ENCODE peak calls at places on chromosome 22, in six cellular contexts. J is bronchial epithelial cell, B is SK-N-SH, W is HFFc6, P is heart right ventricle, F is body of pancreas. M is an unnamed sample.

GRCh38 chr22:33474587-33474986 is 416.4 kb upstream of the SYN3 start:
- DNase-seq in J (no peak), B (no peak), W (no peak), P (no peak), F (no peak), M (no peak)

GRCh38 chr22:42743501-42743991 is 22.9 kb upstream of the A4GALT start:
- DNase-seq in J (no peak), B (no peak), W (no peak), P (peak), F (peak), M (peak)

GRCh38 chr22:27518583-27519437 is 282.7 kb downstream of the MN1 start:
- DNase-seq in J (no peak), B (peak), W (no peak), P (no peak), F (no peak), M (no peak)

GRCh38 chr22:42623301-42623751 is 8.6 kb upstream of the POLDIP3 start:
- DNase-seq in J (no peak), B (no peak), W (no peak), P (no peak), F (no peak), M (peak)

GRCh38 chr22:27714076-27714475 is 87.5 kb downstream of the MN1 start:
- DNase-seq in J (no peak), B (no peak), W (no peak), P (no peak), F (no peak), M (no peak)

GRCh38 chr22:17949926-17950473 is 74.4 kb downstream of the MICAL3 start:
- DNase-seq in J (no peak), B (no peak), W (no peak), P (no peak), F (no peak), M (no peak)

GRCh38 chr22:44578115-44578457 is 80.1 kb upstream of the RTL6 start:
- DNase-seq in J (no peak), B (no peak), W (no peak), P (no peak), F (no peak), M (no peak)

GRCh38 chr22:41444360-41445170 is 2.0 kb downstream of the TOB2 start:
- DNase-seq in J (peak), B (peak), W (peak), P (peak), F (peak), M (peak)

GRCh38 chr22:48685767-48686166 is 1141.9 kb downstream of the BRD1 start:
- DNase-seq in J (no peak), B (no peak), W (no peak), P (no peak), F (no peak), M (no peak)

GRCh38 chr22:48632641-48633246 is 1194.9 kb downstream of the BRD1 start:
- DNase-seq in J (no peak), B (no peak), W (no peak), P (no peak), F (no peak), M (no peak)

GRCh38 chr22:46035380-46035741 is 58.4 kb upstream of the WNT7B start:
- DNase-seq in J (no peak), B (no peak), W (no peak), P (no peak), F (no peak), M (no peak)

GRCh38 chr22:46035742-46036557 is 59.0 kb upstream of the WNT7B start:
- DNase-seq in J (peak), B (peak), W (peak), P (peak), F (peak), M (peak)

GRCh38 chr22:46038174-46038487 is 61.2 kb upstream of the WNT7B start:
- DNase-seq in J (no peak), B (no peak), W (no peak), P (no peak), F (no peak), M (no peak)

GRCh38 chr22:46038516-46039430 is 61.8 kb upstream of the WNT7B start:
- DNase-seq in J (no peak), B (no peak), W (no peak), P (no peak), F (no peak), M (no peak)

GRCh38 chr22:46036558-46037408 is 59.8 kb upstream of the WNT7B start:
- DNase-seq in J (peak), B (peak), W (no peak), P (no peak), F (peak), M (no peak)
- TF ChIP-seq CTCF in J (peak), B (peak), W (peak), P (peak), F (peak), M (no peak)

GRCh38 chr22:20551805-20552449 is 44.5 kb downstream of the MED15 start:
- DNase-seq in J (no peak), B (no peak), W (no peak), P (peak), F (peak), M (no peak)
- TF ChIP-seq CTCF in J (no peak), B (no peak), W (peak), P (peak), F (peak), M (no peak)

DNA sequence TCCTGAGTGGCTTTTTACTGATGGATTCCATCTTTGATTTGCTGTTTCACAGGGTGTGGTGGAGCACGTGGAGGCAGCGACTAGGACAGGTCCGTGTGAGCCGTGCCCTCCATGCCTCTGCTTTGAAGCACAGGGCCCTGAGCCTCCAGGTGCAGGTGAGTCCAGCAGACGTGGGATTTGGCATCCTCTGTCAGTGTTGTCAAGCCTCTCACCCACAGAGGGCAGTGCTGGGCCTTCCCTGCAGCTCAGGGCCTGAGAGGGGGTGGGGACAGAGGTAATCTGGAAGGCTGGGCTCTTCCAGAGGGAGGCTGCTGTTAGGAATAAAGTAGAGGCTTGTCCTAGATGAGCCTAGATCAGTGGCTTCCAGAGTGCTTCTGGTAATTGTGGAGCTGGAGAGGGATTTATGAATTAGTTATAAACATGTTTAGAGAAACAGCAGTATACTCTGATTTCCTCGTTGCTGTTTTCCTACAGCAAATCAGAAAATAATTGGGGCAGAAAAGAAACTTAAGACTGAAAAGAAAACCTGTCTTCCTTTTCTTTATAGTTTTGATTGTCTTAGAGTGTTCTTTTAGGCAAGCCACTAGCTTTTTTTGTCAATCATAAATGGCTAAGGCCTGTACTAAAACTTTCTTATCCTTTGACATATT is 65.0 kb downstream of the SFI1 start:
- DNase-seq in J (peak), B (peak), W (peak), P (peak), F (peak), M (peak)
- TF ChIP-seq CTCF in J (peak), B (peak), W (peak), P (peak), F (peak), M (peak)

GRCh38 chr22:38027487-38027886 is 29.7 kb upstream of the PICK1 start:
- DNase-seq in J (no peak), B (no peak), W (no peak), P (no peak), F (no peak), M (no peak)
- TF ChIP-seq CTCF in J (no peak), B (no peak), W (no peak), P (no peak), F (no peak), M (no peak)

GRCh38 chr22:20153945-20154344 is 3.1 kb upstream of the CCDC188 start:
- DNase-seq in J (no peak), B (no peak), W (no peak), P (no peak), F (no peak), M (no peak)
- TF ChIP-seq CTCF in J (peak), B (no peak), W (no peak), P (no peak), F (no peak), M (no peak)

DNA sequence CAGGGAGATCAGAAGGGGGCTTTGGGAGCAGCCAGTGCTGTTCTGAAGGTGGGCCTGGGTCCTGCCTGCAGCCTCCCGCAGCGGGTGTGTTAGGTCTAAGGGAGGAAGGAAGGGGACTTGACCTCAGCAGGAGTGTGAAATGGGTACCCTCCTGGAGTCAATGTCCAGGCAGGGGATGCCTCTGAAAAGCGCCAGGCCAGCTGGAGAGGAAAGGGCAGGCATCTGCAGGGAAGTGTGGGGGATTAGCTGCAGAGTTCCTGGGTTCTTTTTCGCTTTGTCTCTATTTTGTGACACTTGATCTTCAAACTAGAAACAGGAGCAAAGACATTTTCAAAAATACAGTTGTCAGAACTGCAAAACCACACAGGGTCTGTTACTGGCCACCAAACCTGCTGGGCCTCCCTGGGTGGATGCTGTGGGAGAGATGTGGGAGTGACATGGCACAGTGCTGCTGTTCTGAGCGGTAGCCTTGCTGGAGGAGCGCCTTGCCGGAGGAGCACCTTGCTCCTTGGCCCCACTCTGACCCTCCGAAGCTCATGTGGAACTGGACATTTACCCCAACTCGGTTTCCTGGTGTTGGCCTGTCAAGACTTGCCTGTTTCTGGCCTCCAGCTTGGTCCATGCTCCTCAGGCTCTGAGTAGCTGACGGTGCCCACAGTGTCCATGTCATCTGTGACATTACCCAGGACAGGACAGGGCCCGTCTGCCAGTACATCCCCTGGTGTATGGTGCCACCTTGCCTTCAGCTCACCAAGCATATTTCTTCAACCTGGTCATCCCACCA is 25.9 kb downstream of the MED15 start:
- DNase-seq in J (peak), B (peak), W (no peak), P (no peak), F (no peak), M (no peak)
- TF ChIP-seq CTCF in J (no peak), B (no peak), W (no peak), P (peak), F (no peak), M (no peak)

DNA sequence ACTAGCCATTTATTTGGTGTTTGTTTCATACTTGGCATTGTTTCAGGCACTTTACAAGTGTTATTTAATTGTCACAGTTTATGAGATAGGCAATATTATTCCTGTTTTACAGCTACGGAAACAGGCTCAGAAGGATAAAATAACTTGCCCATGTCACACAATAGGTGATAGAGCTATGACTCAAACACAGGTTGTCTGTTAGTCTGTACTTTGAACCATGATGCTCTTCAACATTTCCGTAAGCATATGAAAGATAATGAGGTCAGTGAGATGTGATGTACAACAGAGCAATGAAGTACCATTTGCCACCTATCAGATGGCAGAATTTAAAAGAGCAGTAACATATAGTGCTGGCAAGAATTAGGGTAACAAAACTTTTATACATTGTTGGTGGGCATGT is 15.3 kb downstream of the TUG1 start:
- DNase-seq in J (no peak), B (no peak), W (no peak), P (no peak), F (no peak), M (no peak)
- TF ChIP-seq CTCF in J (no peak), B (no peak), W (no peak), P (no peak), F (no peak), M (no peak)

DNA sequence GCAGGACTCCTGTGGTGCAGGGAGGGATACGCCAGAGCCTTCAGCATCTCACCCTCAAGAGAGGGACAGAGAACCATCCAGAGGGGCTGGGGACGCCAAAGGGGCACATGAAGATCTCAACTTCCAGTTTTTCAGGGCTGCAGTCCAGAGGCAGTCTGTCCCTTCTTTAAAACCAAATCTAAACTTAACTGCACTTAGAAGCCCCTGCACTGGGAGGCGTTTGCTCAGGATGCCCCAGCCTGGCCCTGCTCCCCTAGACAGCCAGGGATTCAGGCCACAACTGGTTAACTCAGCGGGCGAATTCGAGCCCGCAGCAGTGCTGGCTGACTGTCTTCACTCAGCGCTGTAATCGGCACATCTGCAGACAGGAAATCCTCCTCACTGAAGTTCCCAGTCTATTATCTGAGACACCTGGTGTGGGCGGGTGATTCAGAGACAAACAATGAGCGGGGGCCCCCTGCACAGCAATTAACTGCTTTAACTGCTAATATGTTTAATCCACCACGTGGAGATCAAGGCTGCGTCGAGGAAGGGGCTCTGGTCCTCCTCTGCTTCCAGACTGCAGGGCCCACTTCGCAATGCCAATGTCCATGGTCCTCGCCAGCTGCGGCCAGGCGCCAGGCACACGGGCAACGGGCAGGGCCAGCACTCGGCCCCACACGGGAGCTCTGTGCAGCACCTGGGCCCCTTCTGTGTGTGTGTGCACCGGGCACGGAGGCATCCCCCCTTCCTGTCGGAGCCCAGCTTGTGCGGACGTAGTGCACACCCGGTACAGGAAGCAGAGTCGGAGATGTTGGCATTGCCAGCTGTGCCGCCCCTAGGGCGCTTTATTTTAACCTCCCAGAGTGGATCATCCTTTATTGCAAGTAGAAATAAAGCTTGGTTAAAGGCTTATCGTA is 36.9 kb upstream of the GNB1L start:
- DNase-seq in J (peak), B (peak), W (peak), P (no peak), F (peak), M (peak)
- TF ChIP-seq CTCF in J (no peak), B (no peak), W (no peak), P (no peak), F (no peak), M (no peak)

GRCh38 chr22:25060522-25061071 is 108.1 kb downstream of the KIAA1671 start:
- DNase-seq in J (no peak), B (no peak), W (no peak), P (no peak), F (no peak), M (no peak)
- TF ChIP-seq CTCF in J (peak), B (peak), W (peak), P (peak), F (peak), M (peak)

GRCh38 chr22:23233746-23234408 is 53.6 kb downstream of the BCR start:
- DNase-seq in J (no peak), B (peak), W (peak), P (peak), F (no peak), M (no peak)

GRCh38 chr22:23232094-23232905 is 52.0 kb downstream of the BCR start:
- DNase-seq in J (no peak), B (no peak), W (no peak), P (no peak), F (no peak), M (no peak)

GRCh38 chr22:23231471-23232093 is 51.3 kb downstream of the BCR start:
- DNase-seq in J (no peak), B (no peak), W (no peak), P (no peak), F (no peak), M (no peak)

GRCh38 chr22:23234409-23235161 is 54.3 kb downstream of the BCR start:
- DNase-seq in J (no peak), B (no peak), W (no peak), P (no peak), F (no peak), M (no peak)

GRCh38 chr22:23233084-23233501 is 52.8 kb downstream of the BCR start:
- DNase-seq in J (no peak), B (peak), W (no peak), P (no peak), F (no peak), M (no peak)
- TF ChIP-seq CTCF in J (no peak), B (no peak), W (peak), P (no peak), F (no peak), M (no peak)